ENCODE peak calls at places on chromosomes 12 and 14, in six cellular contexts. One of them, this sample, is unnamed.

GRCh38 chr12:48937170-48937569 is 11.9 kb upstream of the FKBP11 start:
- DNase-seq in HFF-Myc: no peak
- DNase-seq in naive B cell: no peak
- DNase-seq in ovary: no peak
- DNase-seq in brain microvascular endothelial cell: no peak
- DNase-seq in T-helper 9 cell: no peak
- DNase-seq in this sample: no peak

GRCh38 chr12:31773867-31774266 is 45.0 kb upstream of the AMN1 start:
- DNase-seq in HFF-Myc: no peak
- DNase-seq in naive B cell: peak
- DNase-seq in ovary: no peak
- DNase-seq in brain microvascular endothelial cell: no peak
- DNase-seq in T-helper 9 cell: no peak
- DNase-seq in this sample: no peak

GRCh38 chr14:51035611-51036192 is 59.2 kb downstream of the TRIM9 start:
- DNase-seq in HFF-Myc: no peak
- DNase-seq in naive B cell: no peak
- DNase-seq in ovary: no peak
- DNase-seq in brain microvascular endothelial cell: no peak
- DNase-seq in T-helper 9 cell: no peak
- DNase-seq in this sample: no peak

GRCh38 chr12:47797432-47797831 is 22.3 kb downstream of the HDAC7 start:
- DNase-seq in HFF-Myc: no peak
- DNase-seq in naive B cell: peak
- DNase-seq in ovary: no peak
- DNase-seq in brain microvascular endothelial cell: no peak
- DNase-seq in T-helper 9 cell: no peak
- DNase-seq in this sample: no peak

GRCh38 chr12:52860102-52860838 is 11.5 kb upstream of the KRT78 start:
- DNase-seq in HFF-Myc: no peak
- DNase-seq in naive B cell: no peak
- DNase-seq in ovary: no peak
- DNase-seq in brain microvascular endothelial cell: peak
- DNase-seq in T-helper 9 cell: no peak
- DNase-seq in this sample: no peak

GRCh38 chr12:57119694-57120093 is 8.5 kb upstream of the STAT6 start:
- DNase-seq in HFF-Myc: no peak
- DNase-seq in naive B cell: no peak
- DNase-seq in ovary: no peak
- DNase-seq in brain microvascular endothelial cell: no peak
- DNase-seq in T-helper 9 cell: no peak
- DNase-seq in this sample: no peak

GRCh38 chr12:18998343-18999270 is 130.9 kb upstream of the PLEKHA5 start:
- DNase-seq in HFF-Myc: peak
- DNase-seq in naive B cell: no peak
- DNase-seq in ovary: no peak
- DNase-seq in brain microvascular endothelial cell: peak
- DNase-seq in T-helper 9 cell: no peak
- DNase-seq in this sample: peak

GRCh38 chr14:66487159-66487558 is 988 bp downstream of the CCDC196 start:
- DNase-seq in HFF-Myc: no peak
- DNase-seq in naive B cell: no peak
- DNase-seq in ovary: no peak
- DNase-seq in brain microvascular endothelial cell: no peak
- DNase-seq in T-helper 9 cell: no peak
- DNase-seq in this sample: no peak